ENCODE peak calls at places on chromosome 22, in seven cellular contexts. One of them, this sample, is unnamed.

GRCh38 chr22:23969071-23969470 is 2.4 kb downstream of the DDTL start:
- DNase-seq in CD8-positive, alpha-beta T cell: no peak
- DNase-seq in K562: no peak
- DNase-seq in heart right ventricle: no peak
- DNase-seq in SK-N-SH: no peak
- DNase-seq in tibial artery: no peak
- DNase-seq in cardiac muscle cell: no peak
- DNase-seq in this sample: no peak

GRCh38 chr22:17472886-17473285 is 90.4 kb upstream of the SLC25A18 start:
- DNase-seq in CD8-positive, alpha-beta T cell: no peak
- DNase-seq in K562: no peak
- DNase-seq in heart right ventricle: no peak
- DNase-seq in SK-N-SH: no peak
- DNase-seq in tibial artery: no peak
- DNase-seq in cardiac muscle cell: peak; percentile 7
- DNase-seq in this sample: no peak

GRCh38 chr22:31932863-31933262 is 11.5 kb upstream of the YWHAH start:
- DNase-seq in CD8-positive, alpha-beta T cell: no peak
- DNase-seq in K562: no peak
- DNase-seq in heart right ventricle: no peak
- DNase-seq in SK-N-SH: no peak
- DNase-seq in tibial artery: no peak
- DNase-seq in cardiac muscle cell: peak; percentile 29
- DNase-seq in this sample: no peak

GRCh38 chr22:44860311-44860710 is 107.9 kb downstream of the ARHGAP8 start:
- DNase-seq in CD8-positive, alpha-beta T cell: no peak
- DNase-seq in K562: no peak
- DNase-seq in heart right ventricle: no peak
- DNase-seq in SK-N-SH: no peak
- DNase-seq in tibial artery: no peak
- DNase-seq in cardiac muscle cell: no peak
- DNase-seq in this sample: no peak

GRCh38 chr22:17121235-17122195 is at the start of gene TMEM121B:
- DNase-seq in CD8-positive, alpha-beta T cell: no peak
- DNase-seq in K562: peak; percentile 76
- DNase-seq in heart right ventricle: peak; percentile 79
- DNase-seq in SK-N-SH: peak; percentile 95
- DNase-seq in tibial artery: no peak
- DNase-seq in cardiac muscle cell: peak; percentile 64
- DNase-seq in this sample: no peak

GRCh38 chr22:28939932-28940331 is 56.6 kb downstream of the ZNRF3 start:
- DNase-seq in CD8-positive, alpha-beta T cell: no peak
- DNase-seq in K562: no peak
- DNase-seq in heart right ventricle: no peak
- DNase-seq in SK-N-SH: no peak
- DNase-seq in tibial artery: no peak
- DNase-seq in cardiac muscle cell: no peak
- DNase-seq in this sample: no peak

GRCh38 chr22:26646158-26646557 is 11.2 kb upstream of the MIAT start:
- DNase-seq in CD8-positive, alpha-beta T cell: no peak
- DNase-seq in K562: no peak
- DNase-seq in heart right ventricle: no peak
- DNase-seq in SK-N-SH: no peak
- DNase-seq in tibial artery: no peak
- DNase-seq in cardiac muscle cell: peak; percentile 12
- DNase-seq in this sample: no peak

GRCh38 chr22:50574383-50574755 is 3.9 kb downstream of the CPT1B start:
- DNase-seq in CD8-positive, alpha-beta T cell: no peak
- DNase-seq in K562: no peak
- DNase-seq in heart right ventricle: no peak
- DNase-seq in SK-N-SH: no peak
- DNase-seq in tibial artery: no peak
- DNase-seq in cardiac muscle cell: no peak
- DNase-seq in this sample: no peak

GRCh38 chr22:21634844-21635243 is 2.3 kb downstream of the CCDC116 start:
- DNase-seq in CD8-positive, alpha-beta T cell: no peak
- DNase-seq in K562: no peak
- DNase-seq in heart right ventricle: no peak
- DNase-seq in SK-N-SH: no peak
- DNase-seq in tibial artery: no peak
- DNase-seq in cardiac muscle cell: no peak
- DNase-seq in this sample: no peak

GRCh38 chr22:39088688-39089032 is 8.4 kb upstream of the APOBEC3H start:
- DNase-seq in CD8-positive, alpha-beta T cell: no peak
- DNase-seq in K562: no peak
- DNase-seq in heart right ventricle: no peak
- DNase-seq in SK-N-SH: no peak
- DNase-seq in tibial artery: no peak
- DNase-seq in cardiac muscle cell: no peak
- DNase-seq in this sample: no peak

GRCh38 chr22:32620992-32621391 is 146.4 kb downstream of the FBXO7 start:
- DNase-seq in CD8-positive, alpha-beta T cell: no peak
- DNase-seq in K562: no peak
- DNase-seq in heart right ventricle: no peak
- DNase-seq in SK-N-SH: no peak
- DNase-seq in tibial artery: no peak
- DNase-seq in cardiac muscle cell: no peak
- DNase-seq in this sample: no peak

GRCh38 chr22:36922097-36922608 is 8.7 kb downstream of the CSF2RB start:
- DNase-seq in CD8-positive, alpha-beta T cell: no peak
- DNase-seq in K562: no peak
- DNase-seq in heart right ventricle: no peak
- DNase-seq in SK-N-SH: no peak
- DNase-seq in tibial artery: no peak
- DNase-seq in cardiac muscle cell: peak; percentile 54
- DNase-seq in this sample: no peak

GRCh38 chr22:23161029-23161428 is 15.8 kb downstream of the RAB36 start:
- DNase-seq in CD8-positive, alpha-beta T cell: no peak
- DNase-seq in K562: no peak
- DNase-seq in heart right ventricle: no peak
- DNase-seq in SK-N-SH: no peak
- DNase-seq in tibial artery: no peak
- DNase-seq in cardiac muscle cell: no peak
- DNase-seq in this sample: no peak

GRCh38 chr22:23704829-23705228 is 14.0 kb downstream of the RGL4 start:
- DNase-seq in CD8-positive, alpha-beta T cell: no peak
- DNase-seq in K562: no peak
- DNase-seq in heart right ventricle: no peak
- DNase-seq in SK-N-SH: no peak
- DNase-seq in tibial artery: no peak
- DNase-seq in cardiac muscle cell: no peak
- DNase-seq in this sample: no peak

GRCh38 chr22:37907036-37907954 is 1.2 kb downstream of the MICALL1 start:
- DNase-seq in CD8-positive, alpha-beta T cell: no peak
- DNase-seq in K562: no peak
- DNase-seq in heart right ventricle: no peak
- DNase-seq in SK-N-SH: no peak
- DNase-seq in tibial artery: no peak
- DNase-seq in cardiac muscle cell: peak; percentile 26
- DNase-seq in this sample: no peak

GRCh38 chr22:25563757-25564319 is 637 bp upstream of the GRK3 start:
- DNase-seq in CD8-positive, alpha-beta T cell: no peak
- DNase-seq in K562: no peak
- DNase-seq in heart right ventricle: no peak
- DNase-seq in SK-N-SH: no peak
- DNase-seq in tibial artery: no peak
- DNase-seq in cardiac muscle cell: no peak
- DNase-seq in this sample: peak; percentile 0

GRCh38 chr22:33083212-33083611 is 25.0 kb upstream of the SYN3 start:
- DNase-seq in CD8-positive, alpha-beta T cell: no peak
- DNase-seq in K562: no peak
- DNase-seq in heart right ventricle: no peak
- DNase-seq in SK-N-SH: no peak
- DNase-seq in tibial artery: no peak
- DNase-seq in cardiac muscle cell: no peak
- DNase-seq in this sample: no peak

GRCh38 chr22:44567846-44568493 is 69.9 kb upstream of the RTL6 start:
- DNase-seq in CD8-positive, alpha-beta T cell: peak; percentile 57
- DNase-seq in K562: no peak
- DNase-seq in heart right ventricle: no peak
- DNase-seq in SK-N-SH: no peak
- DNase-seq in tibial artery: peak; percentile 58
- DNase-seq in cardiac muscle cell: peak; percentile 65
- DNase-seq in this sample: peak; percentile 30

GRCh38 chr22:30439226-30439625 is 13.7 kb downstream of the MTFP1 start:
- DNase-seq in CD8-positive, alpha-beta T cell: no peak
- DNase-seq in K562: no peak
- DNase-seq in heart right ventricle: no peak
- DNase-seq in SK-N-SH: no peak
- DNase-seq in tibial artery: no peak
- DNase-seq in cardiac muscle cell: no peak
- DNase-seq in this sample: no peak

GRCh38 chr22:22087854-22088657 is 105.5 kb upstream of the TOP3B start:
- DNase-seq in CD8-positive, alpha-beta T cell: no peak
- DNase-seq in K562: no peak
- DNase-seq in heart right ventricle: no peak
- DNase-seq in SK-N-SH: no peak
- DNase-seq in tibial artery: no peak
- DNase-seq in cardiac muscle cell: no peak
- DNase-seq in this sample: no peak

GRCh38 chr22:44453441-44454112 is 44.5 kb downstream of the RTL6 start:
- DNase-seq in CD8-positive, alpha-beta T cell: no peak
- DNase-seq in K562: no peak
- DNase-seq in heart right ventricle: no peak
- DNase-seq in SK-N-SH: peak; percentile 55
- DNase-seq in tibial artery: no peak
- DNase-seq in cardiac muscle cell: no peak
- DNase-seq in this sample: no peak

GRCh38 chr22:21447694-21448402 is 19.3 kb upstream of the TMEM191C start:
- DNase-seq in CD8-positive, alpha-beta T cell: no peak
- DNase-seq in K562: peak; percentile 79
- DNase-seq in heart right ventricle: peak; percentile 11
- DNase-seq in SK-N-SH: peak; percentile 58
- DNase-seq in tibial artery: peak; percentile 61
- DNase-seq in cardiac muscle cell: no peak
- DNase-seq in this sample: no peak

GRCh38 chr22:25536578-25536977 is 27.9 kb upstream of the GRK3 start:
- DNase-seq in CD8-positive, alpha-beta T cell: no peak
- DNase-seq in K562: no peak
- DNase-seq in heart right ventricle: no peak
- DNase-seq in SK-N-SH: no peak
- DNase-seq in tibial artery: no peak
- DNase-seq in cardiac muscle cell: peak; percentile 13
- DNase-seq in this sample: no peak

DNA sequence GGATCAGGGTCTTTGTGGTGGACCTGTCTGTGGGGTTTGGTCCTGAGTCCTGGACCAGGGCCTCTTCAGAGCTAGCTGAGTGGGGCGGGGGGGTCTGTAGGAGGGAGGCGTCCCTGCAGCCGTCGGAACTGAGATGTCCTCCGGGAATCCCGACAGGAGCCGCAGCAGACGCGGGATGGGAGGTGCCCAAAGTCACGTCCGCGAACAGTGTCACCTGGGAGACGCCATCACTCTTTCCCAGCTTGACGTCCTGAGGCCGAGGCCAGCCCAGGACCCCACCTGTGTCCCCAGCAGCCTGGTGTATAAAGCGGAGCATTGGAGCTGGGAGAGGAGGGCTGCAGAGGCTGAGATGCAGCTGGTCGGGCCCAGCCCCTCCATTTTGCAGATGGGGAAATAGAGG is 1234.7 kb downstream of the BRD1 start:
- DNase-seq in CD8-positive, alpha-beta T cell: no peak
- DNase-seq in K562: no peak
- DNase-seq in heart right ventricle: no peak
- DNase-seq in SK-N-SH: no peak
- DNase-seq in tibial artery: no peak
- DNase-seq in cardiac muscle cell: no peak
- DNase-seq in this sample: no peak
- H3K4me1 ChIP-seq in CD8-positive, alpha-beta T cell: no peaks in the 10 kb centered on the region
- H3K4me1 ChIP-seq in K562: no peaks in the 10 kb centered on the region
- H3K4me1 ChIP-seq in heart right ventricle: no peaks in the 10 kb centered on the region
- H3K4me1 ChIP-seq in SK-N-SH: peaks cover 24% of the 10 kb centered on the region
- H3K4me1 ChIP-seq in tibial artery: no peaks in the 10 kb centered on the region
- H3K4me1 ChIP-seq in cardiac muscle cell: no peaks in the 10 kb centered on the region
- H3K4me1 ChIP-seq in this sample: no peaks in the 10 kb centered on the region

GRCh38 chr22:46732041-46732379 is 6.0 kb downstream of the CERK start:
- DNase-seq in CD8-positive, alpha-beta T cell: no peak
- DNase-seq in K562: no peak
- DNase-seq in heart right ventricle: no peak
- DNase-seq in SK-N-SH: no peak
- DNase-seq in tibial artery: no peak
- DNase-seq in cardiac muscle cell: no peak
- DNase-seq in this sample: no peak
- H3K4me1 ChIP-seq in CD8-positive, alpha-beta T cell: peaks cover 47% of the 10 kb centered on the region
- H3K4me1 ChIP-seq in K562: peaks cover 28% of the 10 kb centered on the region
- H3K4me1 ChIP-seq in heart right ventricle: peaks cover 86% of the 10 kb centered on the region
- H3K4me1 ChIP-seq in SK-N-SH: peaks cover 75% of the 10 kb centered on the region
- H3K4me1 ChIP-seq in tibial artery: peaks cover 33% of the 10 kb centered on the region
- H3K4me1 ChIP-seq in cardiac muscle cell: peaks cover 30% of the 10 kb centered on the region
- H3K4me1 ChIP-seq in this sample: peaks cover 87% of the 10 kb centered on the region

DNA sequence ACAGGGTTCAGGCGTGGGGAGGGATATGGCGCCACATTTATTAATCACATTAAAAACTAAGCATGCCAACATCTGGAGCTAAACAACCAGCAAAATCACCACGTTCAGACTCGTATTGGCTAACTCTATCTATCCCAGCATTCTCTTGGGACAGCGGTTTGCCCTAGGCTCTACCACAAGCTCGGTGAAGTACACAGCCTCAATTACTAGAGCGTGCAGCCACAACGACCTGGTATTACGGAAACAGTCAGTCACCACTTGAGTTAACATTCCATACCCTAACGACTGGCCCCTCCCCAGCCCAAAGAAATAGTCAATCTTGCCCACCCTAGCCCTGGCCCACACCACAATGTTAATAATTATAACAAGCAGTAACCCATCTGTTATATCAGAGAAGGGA is 32.1 kb downstream of the APOL5 start:
- DNase-seq in CD8-positive, alpha-beta T cell: no peak
- DNase-seq in K562: no peak
- DNase-seq in heart right ventricle: no peak
- DNase-seq in SK-N-SH: no peak
- DNase-seq in tibial artery: no peak
- DNase-seq in cardiac muscle cell: no peak
- DNase-seq in this sample: no peak
- H3K4me1 ChIP-seq in CD8-positive, alpha-beta T cell: no peaks in the 10 kb centered on the region
- H3K4me1 ChIP-seq in K562: no peaks in the 10 kb centered on the region
- H3K4me1 ChIP-seq in heart right ventricle: peaks cover 14% of the 10 kb centered on the region
- H3K4me1 ChIP-seq in SK-N-SH: peaks cover 19% of the 10 kb centered on the region
- H3K4me1 ChIP-seq in tibial artery: no peaks in the 10 kb centered on the region
- H3K4me1 ChIP-seq in cardiac muscle cell: peaks cover 21% of the 10 kb centered on the region
- H3K4me1 ChIP-seq in this sample: no peaks in the 10 kb centered on the region

GRCh38 chr22:20211997-20212753 is 55.9 kb downstream of the RTN4R start:
- DNase-seq in CD8-positive, alpha-beta T cell: no peak
- DNase-seq in K562: peak; percentile 99
- DNase-seq in heart right ventricle: peak; percentile 77
- DNase-seq in SK-N-SH: peak; percentile 94
- DNase-seq in tibial artery: peak; percentile 84
- DNase-seq in cardiac muscle cell: peak; percentile 52
- DNase-seq in this sample: no peak

GRCh38 chr22:20209761-20210250 is 58.3 kb downstream of the RTN4R start:
- DNase-seq in CD8-positive, alpha-beta T cell: no peak
- DNase-seq in K562: no peak
- DNase-seq in heart right ventricle: no peak
- DNase-seq in SK-N-SH: no peak
- DNase-seq in tibial artery: no peak
- DNase-seq in cardiac muscle cell: no peak
- DNase-seq in this sample: no peak

GRCh38 chr22:20210473-20211059 is 57.6 kb downstream of the RTN4R start:
- DNase-seq in CD8-positive, alpha-beta T cell: no peak
- DNase-seq in K562: no peak
- DNase-seq in heart right ventricle: no peak
- DNase-seq in SK-N-SH: no peak
- DNase-seq in tibial artery: no peak
- DNase-seq in cardiac muscle cell: no peak
- DNase-seq in this sample: no peak

GRCh38 chr22:20212754-20213699 is 55.1 kb downstream of the RTN4R start:
- DNase-seq in CD8-positive, alpha-beta T cell: no peak
- DNase-seq in K562: no peak
- DNase-seq in heart right ventricle: no peak
- DNase-seq in SK-N-SH: peak; percentile 69
- DNase-seq in tibial artery: no peak
- DNase-seq in cardiac muscle cell: no peak
- DNase-seq in this sample: no peak

GRCh38 chr22:20211409-20211996 is 56.6 kb downstream of the RTN4R start:
- DNase-seq in CD8-positive, alpha-beta T cell: no peak
- DNase-seq in K562: no peak
- DNase-seq in heart right ventricle: no peak
- DNase-seq in SK-N-SH: no peak
- DNase-seq in tibial artery: no peak
- DNase-seq in cardiac muscle cell: no peak
- DNase-seq in this sample: no peak
- H3K4me1 ChIP-seq in CD8-positive, alpha-beta T cell: peaks cover 22% of the 10 kb centered on the region
- H3K4me1 ChIP-seq in K562: peaks cover 78% of the 10 kb centered on the region
- H3K4me1 ChIP-seq in heart right ventricle: peaks cover 26% of the 10 kb centered on the region
- H3K4me1 ChIP-seq in SK-N-SH: peaks cover 23% of the 10 kb centered on the region
- H3K4me1 ChIP-seq in tibial artery: peaks cover 38% of the 10 kb centered on the region
- H3K4me1 ChIP-seq in cardiac muscle cell: peaks cover 10% of the 10 kb centered on the region
- H3K4me1 ChIP-seq in this sample: peaks cover 18% of the 10 kb centered on the region